ENCODE peak calls at places on chromosomes 1 and 21, in five cellular contexts. T is GM23338, J is left ventricle myocardium inferior, K is GM23248, Z is breast epithelium. N is an unnamed sample.

GRCh38 chr21:46098303-46099141 is 610 bp downstream of the COL6A2 start:
- DNase-seq in T (peak; percentile 62), J (peak; percentile 34), K (peak; percentile 47), Z (peak; percentile 50), N (peak; percentile 66)

GRCh38 chr1:38235705-38236104 is 189.1 kb upstream of the POU3F1 start:
- DNase-seq in T (no peak), J (no peak), K (peak; percentile 40), Z (no peak), N (no peak)

GRCh38 chr1:56148466-56149193 is 430.7 kb downstream of the PLPP3 start:
- DNase-seq in T (no peak), J (no peak), K (no peak), Z (no peak), N (no peak)

GRCh38 chr1:9238550-9238949 is 4.0 kb downstream of the H6PD start:
- DNase-seq in T (no peak), J (no peak), K (no peak), Z (no peak), N (no peak)

GRCh38 chr1:76066390-76066789 is 8.2 kb upstream of the ST6GALNAC3 start:
- DNase-seq in T (no peak), J (no peak), K (peak; percentile 31), Z (no peak), N (no peak)

GRCh38 chr1:38005195-38006007 is at the start of gene FHL3:
- DNase-seq in T (peak; percentile 89), J (peak; percentile 84), K (peak; percentile 73), Z (no peak), N (no peak)

GRCh38 chr1:47227370-47228232 is 4.4 kb downstream of the TAL1 start:
- DNase-seq in T (no peak), J (no peak), K (no peak), Z (no peak), N (no peak)

GRCh38 chr1:150808851-150809250 is 791 bp upstream of the CTSK start:
- DNase-seq in T (no peak), J (no peak), K (peak; percentile 51), Z (no peak), N (no peak)

GRCh38 chr1:166915941-166916340 is 39.9 kb upstream of the TADA1 start:
- DNase-seq in T (no peak), J (no peak), K (peak; percentile 38), Z (no peak), N (no peak)

GRCh38 chr21:38379171-38379570 is 119.1 kb downstream of the ERG start:
- DNase-seq in T (no peak), J (no peak), K (peak; percentile 19), Z (no peak), N (no peak)

GRCh38 chr1:222107975-222108374 is 366.1 kb upstream of the DUSP10 start:
- DNase-seq in T (no peak), J (no peak), K (no peak), Z (no peak), N (peak; percentile 74)

GRCh38 chr1:11299225-11299574 is 26.2 kb downstream of the UBIAD1 start:
- DNase-seq in T (no peak), J (no peak), K (no peak), Z (no peak), N (no peak)

GRCh38 chr21:46067505-46068201 is 30.3 kb upstream of the COL6A2 start:
- DNase-seq in T (no peak), J (no peak), K (no peak), Z (peak; percentile 44), N (peak; percentile 60)

GRCh38 chr1:158145173-158145719 is 35.4 kb upstream of the CD1D start:
- DNase-seq in T (no peak), J (peak; percentile 77), K (peak; percentile 67), Z (peak; percentile 68), N (no peak)

DNA sequence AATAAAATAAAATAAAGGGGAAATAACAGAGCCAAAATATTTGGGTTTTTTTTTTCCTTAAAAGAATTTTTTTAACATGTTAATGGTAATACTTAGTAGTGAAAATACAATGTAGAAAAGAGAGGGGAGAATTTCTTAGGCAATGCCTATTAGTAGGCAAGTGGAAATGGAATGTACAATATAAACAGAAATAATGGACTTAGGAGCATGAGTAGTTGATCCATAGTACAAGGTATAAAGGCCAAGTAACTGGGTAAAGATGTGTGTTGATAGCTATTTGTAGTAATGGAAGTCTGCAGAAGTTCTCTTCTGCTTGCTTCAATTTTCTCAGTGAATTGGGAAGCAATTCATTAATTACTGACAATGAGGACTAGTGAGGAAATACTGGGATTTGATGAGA is 34.4 kb downstream of the TESK2 start:
- DNase-seq in T (no peak), J (no peak), K (no peak), Z (no peak), N (no peak)
- H3K4me1 ChIP-seq in T (peaks cover 16% of the 10 kb centered on the region), J (no peaks in the 10 kb centered on the region), K (no peaks in the 10 kb centered on the region), Z (no peaks in the 10 kb centered on the region), N (no peaks in the 10 kb centered on the region)

GRCh38 chr1:31422505-31423319 is 9.7 kb downstream of the SERINC2 start:
- DNase-seq in T (peak; percentile 83), J (peak; percentile 49), K (peak; percentile 92), Z (peak; percentile 73), N (no peak)
- H3K4me1 ChIP-seq in T (peaks cover 9% of the 10 kb centered on the region), J (no peaks in the 10 kb centered on the region), K (peaks cover 10% of the 10 kb centered on the region), Z (no peaks in the 10 kb centered on the region), N (no peaks in the 10 kb centered on the region)

DNA sequence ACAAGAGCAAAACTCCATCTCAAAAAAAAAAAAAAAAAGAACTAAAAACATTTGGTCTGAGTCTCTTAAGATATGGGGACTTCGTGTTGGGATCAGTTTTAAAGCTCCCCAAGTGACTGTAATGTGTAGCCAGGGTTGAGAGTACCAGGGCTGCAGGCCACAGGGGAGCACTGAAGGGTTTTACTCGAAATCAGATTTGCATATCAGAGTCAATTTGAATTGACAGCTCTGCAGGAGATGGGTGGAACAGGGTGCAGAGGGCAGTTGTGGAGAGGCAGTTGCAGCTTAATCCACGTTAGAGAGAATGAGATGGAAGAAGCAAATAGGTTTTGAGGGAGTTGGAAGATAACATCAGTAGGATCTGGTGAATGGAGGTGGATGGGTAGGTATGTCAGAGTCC is 20.6 kb upstream of the ELOA start:
- DNase-seq in T (no peak), J (no peak), K (no peak), Z (no peak), N (no peak)
- H3K4me1 ChIP-seq in T (no peaks in the 10 kb centered on the region), J (peaks cover 21% of the 10 kb centered on the region), K (peaks cover 11% of the 10 kb centered on the region), Z (no peaks in the 10 kb centered on the region), N (peaks cover 20% of the 10 kb centered on the region)

GRCh38 chr1:214004014-214004413 is 16.2 kb downstream of the PROX1 start:
- DNase-seq in T (no peak), J (no peak), K (no peak), Z (no peak), N (peak; percentile 19)
- H3K4me1 ChIP-seq in T (peaks cover 16% of the 10 kb centered on the region), J (peaks cover 47% of the 10 kb centered on the region), K (no peaks in the 10 kb centered on the region), Z (no peaks in the 10 kb centered on the region), N (peaks cover 9% of the 10 kb centered on the region)

DNA sequence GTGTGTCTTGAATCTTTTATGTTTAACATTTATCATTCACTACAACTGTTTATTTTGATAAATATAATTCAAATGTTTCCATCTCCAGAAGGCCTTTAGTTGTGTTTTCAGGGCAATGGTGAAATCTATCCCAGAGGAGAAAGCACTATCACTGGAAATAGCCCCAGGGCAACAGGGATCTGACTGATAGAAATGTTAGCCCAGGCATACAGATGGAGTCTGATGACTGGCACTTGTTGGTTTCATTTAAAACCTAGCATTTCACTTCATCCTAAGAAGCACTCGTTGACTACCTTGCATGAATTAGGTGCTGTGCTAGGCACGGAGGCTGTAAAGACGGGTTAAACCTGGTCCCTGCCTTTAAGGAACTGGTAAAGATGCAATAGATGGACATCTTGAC is 103.1 kb downstream of the C1orf21 start:
- DNase-seq in T (no peak), J (no peak), K (peak; percentile 4), Z (no peak), N (no peak)
- H3K4me1 ChIP-seq in T (peaks cover 56% of the 10 kb centered on the region), J (peaks cover 98% of the 10 kb centered on the region), K (peaks cover 41% of the 10 kb centered on the region), Z (peaks cover 7% of the 10 kb centered on the region), N (peaks cover 84% of the 10 kb centered on the region)

DNA sequence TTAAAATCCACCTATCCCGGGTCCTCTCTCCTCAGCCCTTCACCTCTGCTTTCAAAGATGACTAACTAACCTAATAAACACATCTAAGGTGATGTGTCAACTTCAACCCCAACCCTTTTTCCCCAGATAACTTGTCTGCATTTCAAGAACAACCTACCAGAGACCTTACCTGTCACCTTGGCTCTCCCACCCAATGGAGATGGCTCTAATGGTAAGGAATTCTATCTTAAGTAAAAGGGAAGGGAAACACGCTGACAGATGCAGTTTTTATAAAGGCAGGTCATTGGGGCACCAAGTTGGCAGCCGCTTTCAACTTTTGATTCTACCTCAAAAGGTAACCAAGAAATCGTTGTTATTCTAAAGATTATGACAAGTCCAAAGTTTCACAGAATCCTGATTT is 37.6 kb downstream of the MRPL39 start:
- DNase-seq in T (no peak), J (no peak), K (no peak), Z (no peak), N (no peak)
- H3K4me1 ChIP-seq in T (peaks cover 9% of the 10 kb centered on the region), J (no peaks in the 10 kb centered on the region), K (peaks cover 23% of the 10 kb centered on the region), Z (no peaks in the 10 kb centered on the region), N (peaks cover 5% of the 10 kb centered on the region)

N was measured in esophagus muscularis mucosa.